ENCODE peak calls at places on chromosomes 13 and 19, in seven cellular contexts. R, P, K, W, I, F and Q are unnamed samples.

GRCh38 chr13:51271528-51272070 is 49.4 kb downstream of the FAM124A start:
- DNase-seq in R (peak), W (peak), F (no peak), I (no peak), K (no peak), P (no peak), Q (no peak)

GRCh38 chr13:76852991-76853390 is 33.2 kb downstream of the KCTD12 start:
- DNase-seq in K (no peak), W (peak), P (no peak), I (no peak), F (no peak), R (peak), Q (no peak)

GRCh38 chr19:45123440-45123850 is 30.5 kb downstream of the PPP1R37 start:
- DNase-seq in P (no peak), I (no peak), R (no peak), K (no peak), F (no peak), W (no peak), Q (no peak)

GRCh38 chr19:18587962-18588610 is 512 bp upstream of the REX1BD start:
- DNase-seq in W (no peak), I (no peak), R (no peak), F (no peak), K (no peak), P (peak), Q (no peak)

GRCh38 chr13:27967736-27968315 is 1.3 kb downstream of the CDX2 start:
- DNase-seq in K (no peak), F (no peak), R (no peak), I (no peak), P (no peak), W (no peak), Q (no peak)

GRCh38 chr19:41706741-41707501 is 1.5 kb upstream of the CEACAM5 start:
- DNase-seq in P (no peak), F (peak), I (peak), R (peak), W (peak), K (no peak), Q (peak)

GRCh38 chr19:3203754-3204645 is 18.3 kb downstream of the NCLN start:
- DNase-seq in R (no peak), K (no peak), F (no peak), P (no peak), I (no peak), W (no peak), Q (no peak)

GRCh38 chr13:27037571-27037970 is 134.0 kb downstream of the USP12 start:
- DNase-seq in I (no peak), K (no peak), F (no peak), P (no peak), W (no peak), R (no peak), Q (no peak)

GRCh38 chr13:59587030-59587429 is 576.7 kb downstream of the DIAPH3 start:
- DNase-seq in P (no peak), F (no peak), K (no peak), W (no peak), R (no peak), I (no peak), Q (no peak)

GRCh38 chr19:49355890-49356289 is 6.3 kb downstream of the TEAD2 start:
- DNase-seq in W (no peak), R (peak), P (no peak), F (no peak), I (no peak), K (no peak), Q (no peak)

GRCh38 chr19:33438016-33438671 is 64.6 kb downstream of the CEBPG start:
- DNase-seq in P (peak), I (peak), R (no peak), F (no peak), K (no peak), W (no peak), Q (no peak)

GRCh38 chr19:38107129-38107528 is 116.9 kb downstream of the DPF1 start:
- DNase-seq in R (no peak), W (no peak), F (no peak), K (no peak), P (no peak), I (no peak), Q (no peak)

GRCh38 chr19:23882493-23882892 is 32.2 kb upstream of the ZNF726 start:
- DNase-seq in K (no peak), F (no peak), P (no peak), W (no peak), R (peak), I (no peak), Q (no peak)

GRCh38 chr19:7611541-7612279 is 16.0 kb downstream of the CAMSAP3 start:
- DNase-seq in F (no peak), I (no peak), W (no peak), P (no peak), K (no peak), R (no peak), Q (no peak)

GRCh38 chr19:9729162-9729561 is 39.4 kb downstream of the ZNF846 start:
- DNase-seq in R (no peak), P (no peak), F (no peak), K (no peak), W (no peak), I (no peak), Q (no peak)

GRCh38 chr19:7533281-7533819 is 2.2 kb upstream of the PNPLA6 start:
- DNase-seq in R (peak), P (peak), I (peak), W (peak), F (no peak), K (no peak), Q (no peak)

GRCh38 chr13:50512602-50513527 is 330.6 kb downstream of the DLEU7 start:
- DNase-seq in F (no peak), P (peak), R (peak), W (peak), K (peak), I (peak), Q (peak)

GRCh38 chr19:51366999-51367564 is 894 bp upstream of the ETFB start:
- DNase-seq in I (no peak), P (no peak), R (peak), W (no peak), K (no peak), F (no peak), Q (no peak)